ENCODE peak calls at places on chromosomes 11 and 22, in six cellular contexts. M is thoracic aorta; T is RWPE2; F is naive thymus-derived CD4-positive, alpha-beta T cell; D is left ventricle myocardium inferior; R is aorta. P is an unnamed sample. For H3K36me3 and H3K4me1, the result is how much of the 10 kb centered on the place peaks cover.

GRCh38 chr11:69567951-69568808 is 72.8 kb upstream of the CCND1 start:
- DNase-seq in R (no peak), T (no peak), D (no peak), M (no peak), F (no peak), P (no peak)

GRCh38 chr11:79236541-79236971 is 204.3 kb downstream of the TENM4 start:
- DNase-seq in D (no peak), T (no peak), F (no peak), M (no peak), R (no peak), P (peak)

GRCh38 chr22:40237241-40237640 is 59.5 kb downstream of the TNRC6B start:
- DNase-seq in F (no peak), R (no peak), D (no peak), T (no peak), M (no peak), P (no peak)

GRCh38 chr11:126485021-126485781 is 129.7 kb downstream of the ST3GAL4 start:
- DNase-seq in D (no peak), R (no peak), F (no peak), M (no peak), T (no peak), P (peak)

GRCh38 chr11:107457205-107457557 is 444 bp downstream of the CWF19L2 start:
- DNase-seq in M (no peak), R (no peak), T (no peak), D (no peak), F (no peak), P (no peak)

GRCh38 chr11:27934830-27935145 is 173.2 kb downstream of the KIF18A start:
- DNase-seq in R (no peak), F (no peak), M (no peak), D (no peak), T (no peak), P (peak)

GRCh38 chr22:19430890-19431541 is 517 bp downstream of the HIRA start:
- DNase-seq in T (no peak), R (peak), M (no peak), D (peak), F (no peak), P (peak)

GRCh38 chr11:120512727-120513435 is 1.3 kb downstream of the GRIK4 start:
- DNase-seq in T (no peak), D (no peak), R (no peak), M (no peak), F (no peak), P (no peak)

GRCh38 chr11:47248664-47249377 is at the start of gene ACP2:
- DNase-seq in M (peak), D (peak), T (peak), F (peak), R (peak), P (peak)

GRCh38 chr11:68934321-68934645 is 30.6 kb downstream of the IGHMBP2 start:
- DNase-seq in D (no peak), F (no peak), R (no peak), T (peak), M (no peak), P (no peak)

GRCh38 chr11:120978701-120979100 is 45.2 kb upstream of the TBCEL start:
- DNase-seq in D (no peak), M (no peak), T (no peak), F (no peak), R (no peak), P (peak)

GRCh38 chr11:13052130-13052541 is 43.0 kb downstream of the RASSF10 start:
- DNase-seq in M (no peak), R (no peak), T (no peak), F (no peak), D (no peak), P (no peak)

GRCh38 chr22:27488456-27489224 is 312.9 kb downstream of the MN1 start:
- DNase-seq in R (peak), T (no peak), M (no peak), D (no peak), F (no peak), P (peak)

GRCh38 chr22:21055880-21056319 is 10.2 kb downstream of the LRRC74B start:
- DNase-seq in M (no peak), F (no peak), T (no peak), D (no peak), R (no peak), P (peak)

GRCh38 chr22:36659762-36660509 is 43.6 kb downstream of the CACNG2 start:
- DNase-seq in R (peak), F (no peak), M (peak), T (peak), D (peak), P (peak)

GRCh38 chr11:17386331-17387084 is 2.0 kb downstream of the KCNJ11 start:
- DNase-seq in F (no peak), T (no peak), M (peak), D (peak), R (no peak), P (peak)

GRCh38 chr11:70876685-70877084 is 375.7 kb downstream of the SHANK2 start:
- DNase-seq in R (no peak), D (no peak), M (no peak), T (no peak), F (no peak), P (peak)

GRCh38 chr11:78332872-78333271 is 84.7 kb downstream of the GAB2 start:
- DNase-seq in F (no peak), M (no peak), R (no peak), D (no peak), T (no peak), P (no peak)

GRCh38 chr22:32480238-32480637 is 5.6 kb downstream of the FBXO7 start:
- DNase-seq in D (no peak), T (no peak), F (no peak), R (no peak), M (no peak), P (no peak)

GRCh38 chr11:27234043-27234668 is 128.9 kb downstream of the CCDC34 start:
- DNase-seq in M (no peak), D (peak), T (no peak), R (peak), F (no peak), P (peak)

GRCh38 chr22:17786435-17787158 is 12.3 kb upstream of the BID start:
- DNase-seq in M (no peak), T (no peak), D (peak), R (no peak), F (no peak), P (peak)

GRCh38 chr22:49503896-49504521 is 323.7 kb downstream of the BRD1 start:
- DNase-seq in M (no peak), F (no peak), R (no peak), T (no peak), D (no peak), P (no peak)

GRCh38 chr22:46076651-46077339 is 73.5 kb upstream of the PPARA start:
- DNase-seq in T (peak), M (no peak), D (peak), F (no peak), R (peak), P (no peak)

GRCh38 chr22:30266445-30267381 is at the start of gene OSM:
- DNase-seq in T (no peak), F (peak), R (peak), M (no peak), D (peak), P (no peak)
- H3K36me3 ChIP-seq in T (under half), F (under half), R (under half), M (under half), D (under half), P (under half)

GRCh38 chr11:65789230-65790103 is 2.6 kb downstream of the OVOL1 start:
- DNase-seq in R (no peak), T (no peak), F (no peak), D (no peak), M (no peak), P (no peak)

GRCh38 chr11:65791719-65792213 is 4.9 kb downstream of the OVOL1 start:
- DNase-seq in T (no peak), M (no peak), R (no peak), D (no peak), F (no peak), P (peak)

GRCh38 chr11:65792456-65792855 is 5.6 kb downstream of the OVOL1 start:
- DNase-seq in D (no peak), M (no peak), F (no peak), R (no peak), T (no peak), P (no peak)

GRCh38 chr11:65790104-65790901 is 3.4 kb downstream of the OVOL1 start:
- DNase-seq in M (no peak), F (no peak), T (no peak), R (no peak), D (no peak), P (no peak)

DNA sequence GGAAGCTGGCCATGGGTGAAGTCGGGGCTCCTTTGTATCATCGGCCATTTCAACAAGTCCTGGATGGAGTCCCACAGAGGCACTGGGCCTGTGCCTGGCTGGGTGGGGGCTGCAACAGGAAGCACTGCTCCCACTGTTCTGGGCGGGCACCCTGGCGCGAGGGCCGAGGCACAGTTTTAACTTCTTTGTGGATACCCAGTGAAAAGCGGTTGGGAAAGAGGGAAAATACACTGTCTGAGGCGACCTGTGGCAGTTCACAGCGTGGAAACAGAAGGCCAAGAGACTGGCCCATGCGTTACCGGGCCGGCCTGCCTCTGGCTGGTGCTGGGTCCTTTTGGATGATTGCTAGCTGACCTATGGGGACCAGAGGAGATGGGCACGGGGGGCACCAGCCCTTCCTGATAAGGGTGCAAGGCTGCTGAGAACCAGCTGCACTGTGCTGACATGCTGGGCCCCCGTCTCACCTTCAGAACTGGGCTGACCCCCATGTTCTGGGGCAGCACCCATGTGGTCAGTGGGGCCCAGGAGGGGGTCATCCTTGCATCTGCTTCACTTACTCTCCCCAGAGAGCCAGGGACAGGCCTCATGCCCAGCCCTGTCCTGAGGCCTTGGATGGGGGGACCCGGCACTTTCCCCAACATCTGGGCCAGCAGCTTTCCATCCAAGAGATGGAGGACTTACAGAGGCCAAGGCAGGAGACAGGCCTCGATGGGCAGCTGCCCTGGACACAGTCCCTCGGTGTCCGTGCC is 4.2 kb downstream of the OVOL1 start:
- DNase-seq in M (no peak), T (no peak), R (no peak), F (no peak), D (no peak), P (no peak)
- H3K4me1 ChIP-seq in M (under half), T (under half), R (under half), F (under half), D (under half), P (under half)

GRCh38 chr11:44671234-44671633 is 55.5 kb upstream of the TSPAN18 start:
- DNase-seq in R (no peak), F (no peak), M (no peak), D (no peak), T (no peak), P (no peak)

GRCh38 chr11:44674809-44675208 is 52.0 kb upstream of the TSPAN18 start:
- DNase-seq in F (no peak), D (no peak), T (no peak), R (no peak), M (no peak), P (no peak)

GRCh38 chr11:44673691-44674090 is 53.1 kb upstream of the TSPAN18 start:
- DNase-seq in D (no peak), M (no peak), T (no peak), F (no peak), R (no peak), P (no peak)

GRCh38 chr11:44675906-44676305 is 50.9 kb upstream of the TSPAN18 start:
- DNase-seq in F (no peak), M (no peak), R (no peak), D (no peak), T (no peak), P (no peak)

GRCh38 chr11:44670814-44671213 is 55.9 kb upstream of the TSPAN18 start:
- DNase-seq in T (no peak), F (no peak), R (no peak), D (no peak), M (no peak), P (no peak)
- H3K4me3 ChIP-seq in T (no peak), F (no peak), R (no peak), D (no peak), M (no peak), P (no peak)

DNA sequence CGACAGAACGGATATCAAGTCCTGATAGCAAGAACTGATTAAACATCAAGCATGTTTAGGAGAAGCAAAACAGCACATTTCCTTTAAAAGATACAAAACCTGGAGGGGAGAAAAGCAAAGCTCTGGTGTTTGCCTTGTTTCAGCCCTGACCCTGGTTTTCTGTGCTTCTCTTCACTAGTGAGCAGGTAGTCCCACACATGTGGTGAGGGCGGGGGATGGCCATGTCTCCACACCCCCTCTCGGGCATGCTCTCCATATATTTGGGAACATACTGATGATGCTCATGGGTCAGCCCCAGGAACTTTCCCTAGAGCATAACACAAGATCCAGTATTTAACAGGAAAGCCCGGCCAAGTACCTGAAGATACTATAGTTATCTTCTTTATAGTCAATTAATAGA is 10.1 kb downstream of the C11orf16 start:
- DNase-seq in D (no peak), M (no peak), F (no peak), T (no peak), R (no peak), P (no peak)
- H3K36me3 ChIP-seq in D (half or more), M (under half), F (under half), T (under half), R (under half), P (under half)

DNA sequence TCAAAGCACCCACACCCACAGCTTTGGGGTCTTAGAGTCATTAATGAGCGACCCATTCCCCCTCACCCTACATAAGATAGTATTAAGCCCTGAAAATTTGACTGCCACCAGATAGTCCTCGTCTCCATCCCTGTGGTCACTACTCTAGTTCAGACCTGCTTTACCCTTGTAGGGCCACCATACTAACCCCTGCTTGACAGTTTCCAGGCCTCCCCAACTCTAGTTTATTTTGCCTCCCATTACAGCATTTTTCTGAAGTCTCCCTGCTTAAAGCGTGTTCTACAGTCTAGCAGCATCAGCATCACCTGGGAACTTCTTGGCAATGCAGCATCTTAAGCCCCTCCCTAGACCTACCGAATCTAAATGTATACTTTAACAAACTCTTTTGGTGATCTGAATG is 192.4 kb downstream of the MAML2 start:
- DNase-seq in M (no peak), R (no peak), T (no peak), F (no peak), D (no peak), P (no peak)
- H3K4me1 ChIP-seq in M (under half), R (under half), T (under half), F (under half), D (under half), P (under half)

GRCh38 chr11:108854366-108854765 is 189.5 kb downstream of the DDX10 start:
- DNase-seq in M (no peak), T (no peak), F (no peak), D (no peak), R (no peak), P (no peak)
- H3K4me3 ChIP-seq in M (peak), T (no peak), F (peak), D (peak), R (peak), P (no peak)

DNA sequence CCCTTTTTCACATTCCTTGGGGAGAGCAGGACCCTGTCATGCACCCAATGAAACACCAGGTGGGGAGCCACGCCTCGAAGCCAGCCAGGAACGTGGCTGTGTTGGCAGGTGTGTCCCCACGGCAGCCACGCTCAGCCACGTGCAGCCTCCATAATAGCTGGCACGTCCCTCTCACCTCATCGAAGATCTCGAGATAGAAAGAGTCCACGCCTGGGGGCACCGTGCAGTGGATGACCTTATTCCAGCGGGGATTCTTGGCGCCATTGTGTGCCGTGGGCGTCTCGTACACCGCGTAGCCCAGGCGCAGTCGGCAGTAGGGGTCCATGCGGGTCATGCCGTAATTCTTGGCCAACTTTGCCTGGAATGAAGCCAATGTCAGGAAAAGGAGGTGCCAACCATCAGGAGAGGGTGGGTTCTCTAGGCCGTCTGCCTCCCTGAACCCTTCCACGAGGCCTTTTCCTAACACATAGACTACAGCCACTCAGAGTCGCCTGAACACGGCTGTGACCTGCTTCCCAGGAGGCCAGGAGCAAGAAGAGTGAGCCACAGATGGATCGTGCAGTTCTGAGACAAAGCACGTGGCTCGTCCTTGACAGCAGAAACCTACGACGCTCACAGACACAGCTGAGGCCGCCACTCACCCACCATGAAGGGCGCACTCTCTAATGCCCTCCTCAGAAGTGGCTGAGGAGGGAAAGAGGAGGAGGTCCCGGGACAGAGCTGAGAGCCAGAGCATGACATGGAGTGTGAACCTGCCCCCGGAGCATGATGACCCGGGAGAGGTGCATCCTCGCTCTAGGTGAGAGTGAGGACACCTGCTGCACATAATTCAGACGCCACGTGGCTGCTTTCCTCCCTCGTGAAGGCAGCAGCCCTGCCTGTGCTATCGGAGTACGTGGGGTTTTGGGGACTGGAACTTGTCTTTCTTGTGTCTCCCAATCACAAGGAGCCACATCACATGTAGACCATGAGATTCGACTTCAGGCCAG is 19.1 kb downstream of the TOLLIP start:
- DNase-seq in R (no peak), M (no peak), D (no peak), T (no peak), F (no peak), P (no peak)
- H3K36me3 ChIP-seq in R (under half), M (half or more), D (half or more), T (under half), F (under half), P (under half)

GRCh38 chr11:64264371-64264852 is 13.1 kb downstream of the PLCB3 start:
- DNase-seq in T (no peak), R (no peak), F (no peak), D (no peak), M (no peak), P (no peak)

GRCh38 chr11:64268028-64268686 is 16.3 kb downstream of the BAD start:
- DNase-seq in M (no peak), T (no peak), F (no peak), R (peak), D (no peak), P (no peak)

GRCh38 chr11:64267207-64267945 is 16.0 kb downstream of the PLCB3 start:
- DNase-seq in R (peak), M (no peak), F (no peak), T (no peak), D (no peak), P (no peak)

GRCh38 chr11:64265176-64266160 is 14.1 kb downstream of the PLCB3 start:
- DNase-seq in T (no peak), D (no peak), F (no peak), R (peak), M (no peak), P (no peak)

DNA sequence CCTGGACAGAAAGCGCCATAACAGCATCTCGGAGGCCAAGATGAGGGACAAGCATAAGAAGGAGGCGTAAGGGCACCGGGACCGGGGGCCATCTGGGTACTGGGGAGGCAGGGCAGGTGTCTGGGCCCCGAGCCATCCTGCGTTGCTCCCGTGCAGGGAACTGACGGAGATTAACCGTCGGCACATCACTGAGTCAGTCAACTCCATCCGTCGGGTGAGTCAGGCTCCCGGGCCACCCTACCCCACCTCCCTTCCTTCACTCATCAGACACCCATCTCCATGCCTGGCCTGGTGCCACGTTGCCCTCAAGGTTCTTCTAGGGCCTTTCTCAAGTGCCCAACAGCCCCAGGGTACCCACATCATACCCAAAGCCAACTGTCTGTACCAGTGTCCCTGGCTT is 15.0 kb downstream of the PLCB3 start:
- DNase-seq in R (peak), M (no peak), T (no peak), F (no peak), D (no peak), P (no peak)
- H3K4me1 ChIP-seq in R (under half), M (under half), T (under half), F (under half), D (under half), P (under half)

P was measured in SJCRH30.